ENCODE peak calls at places on chromosomes 12 and 14, in four cellular contexts. F is stimulated activated CD8-positive, alpha-beta memory T cell treated with anti-CD3 and anti-CD28 coated beads, Interleukin-12 subunit alpha, Interleukin-12 subunit beta, amount 100 ng/mL, for 1 hour; G is stimulated activated CD4-positive, alpha-beta T cell treated with anti-CD3 and anti-CD28 coated beads, Interleukin-2, amount 100 ng/mL, for 24 hours; Q is fibroblast of pulmonary artery. K is an unnamed sample.

GRCh38 chr14:99231850-99232401 is 40.1 kb downstream of the BCL11B start:
- DNase-seq in Q (no peak), G (no peak), F (no peak), K (no peak)

GRCh38 chr12:109597795-109598427 is 24.3 kb downstream of the MVK start:
- DNase-seq in G (peak; percentile 70), Q (peak; percentile 84), F (peak; percentile 38), K (peak; percentile 76)

GRCh38 chr14:71469936-71470335 is 462.3 kb upstream of the RGS6 start:
- DNase-seq in G (no peak), F (no peak), Q (no peak), K (no peak)

GRCh38 chr14:68089146-68089715 is 269.7 kb downstream of the RAD51B start:
- DNase-seq in F (no peak), G (no peak), Q (peak; percentile 78), K (peak; percentile 92)

GRCh38 chr12:107144990-107145389 is 51.6 kb upstream of the CRY1 start:
- DNase-seq in F (no peak), G (no peak), Q (no peak), K (no peak)

GRCh38 chr14:33745163-33745562 is 205.7 kb downstream of the EGLN3 start:
- DNase-seq in F (no peak), Q (no peak), G (no peak), K (no peak)

GRCh38 chr12:65785500-65785899 is 38.8 kb upstream of the HMGA2 start:
- DNase-seq in F (no peak), G (no peak), Q (no peak), K (no peak)

GRCh38 chr12:80837342-80837978 is 100.3 kb downstream of the LIN7A start:
- DNase-seq in Q (peak; percentile 77), G (no peak), F (no peak), K (peak; percentile 65)

GRCh38 chr14:88792572-88793258 is at the start of gene EML5:
- DNase-seq in F (peak; percentile 57), G (peak; percentile 80), Q (peak; percentile 45), K (peak; percentile 57)

GRCh38 chr14:83463500-83464098 is 1929.9 kb upstream of the SEL1L start:
- DNase-seq in F (no peak), G (no peak), Q (peak; percentile 77), K (peak; percentile 51)

GRCh38 chr12:102419094-102419764 is 61.1 kb downstream of the IGF1 start:
- DNase-seq in G (no peak), Q (no peak), F (no peak), K (no peak)

K was measured in astrocyte of the spinal cord.